ENCODE peak calls at places on chromosomes 4 and X, in four cellular contexts. H, G, K and N are unnamed samples.

GRCh38 chrX:48966796-48967579 is 4.7 kb downstream of the KCND1 start:
- DNase-seq in H (peak; percentile 33), G (peak; percentile 55), K (no peak), N (no peak)

GRCh38 chr4:185535818-185536729 is 767 bp upstream of the PDLIM3 start:
- DNase-seq in H (no peak), G (no peak), K (no peak), N (no peak)

GRCh38 chr4:22668301-22668700 is 24.4 kb upstream of the GBA3 start:
- DNase-seq in H (no peak), G (peak; percentile 22), K (no peak), N (peak; percentile 56)

GRCh38 chr4:147160908-147161513 is 215.3 kb upstream of the TTC29 start:
- DNase-seq in H (peak; percentile 58), G (peak; percentile 71), K (peak; percentile 65), N (peak; percentile 19)

GRCh38 chr4:41611881-41612871 is 74.2 kb downstream of the LIMCH1 start:
- DNase-seq in H (peak; percentile 92), G (peak; percentile 8), K (peak; percentile 67), N (no peak)

GRCh38 chr4:159252491-159252890 is 149.6 kb downstream of the RAPGEF2 start:
- DNase-seq in H (no peak), G (no peak), K (no peak), N (no peak)

GRCh38 chr4:42806436-42806835 is 86.1 kb upstream of the GRXCR1 start:
- DNase-seq in H (no peak), G (no peak), K (no peak), N (no peak)

GRCh38 chrX:34563809-34564208 is 93.3 kb downstream of the TMEM47 start:
- DNase-seq in H (peak; percentile 37), G (no peak), K (no peak), N (no peak)

GRCh38 chr4:47972181-47972580 is 44.3 kb downstream of the CNGA1 start:
- DNase-seq in H (no peak), G (no peak), K (no peak), N (no peak)

GRCh38 chr4:70815370-70815769 is 24.3 kb downstream of the GRSF1 start:
- DNase-seq in H (no peak), G (no peak), K (no peak), N (no peak)

GRCh38 chr4:70816894-70817293 is 22.8 kb downstream of the GRSF1 start:
- DNase-seq in H (no peak), G (no peak), K (no peak), N (no peak)

GRCh38 chr4:70818921-70819320 is 20.8 kb downstream of the GRSF1 start:
- DNase-seq in H (no peak), G (no peak), K (no peak), N (peak; percentile 21)

DNA sequence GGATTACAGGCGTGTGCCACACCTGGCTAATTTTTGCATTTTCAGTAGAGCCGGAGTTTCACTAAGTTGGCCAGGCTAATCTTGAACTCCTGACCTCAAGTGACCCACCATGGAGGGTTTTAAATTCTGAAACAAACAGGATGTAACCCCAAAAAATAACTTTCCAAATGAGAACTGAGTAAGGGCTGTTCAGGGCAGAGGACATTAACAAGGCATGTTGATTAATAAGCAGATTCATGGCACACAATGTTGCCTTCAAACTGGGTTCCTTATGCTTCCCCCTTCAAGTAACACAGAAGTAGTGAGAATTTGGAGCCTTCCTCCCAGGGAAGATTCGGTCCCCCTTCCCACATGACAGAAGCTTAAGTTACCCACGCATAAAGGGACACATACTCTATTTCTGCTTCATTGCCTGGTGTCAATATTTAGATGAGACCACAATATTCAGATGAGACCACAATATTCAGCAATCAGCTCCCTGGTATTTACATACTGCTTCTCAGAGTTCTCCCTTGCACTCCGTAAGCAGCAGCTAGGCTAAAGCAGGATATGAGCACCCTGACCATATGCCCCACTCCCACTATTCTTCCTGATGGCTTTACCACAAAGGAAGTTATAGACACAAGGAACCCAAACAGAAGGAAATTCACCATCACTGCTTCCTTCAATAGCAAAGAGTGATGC is 21.4 kb downstream of the GRSF1 start:
- DNase-seq in H (no peak), G (no peak), K (no peak), N (no peak)
- H3K4me3 ChIP-seq in H (no peak overlapping the region), G (no peak overlapping the region), K (no peak overlapping the region), N (no peak overlapping the region)

GRCh38 chr4:82247629-82248028 is 126.2 kb downstream of the HNRNPD start:
- DNase-seq in H (no peak), G (no peak), K (peak; percentile 66), N (no peak)
- TF ChIP-seq CTCF in H (no peak), G (no peak), K (no peak), N (no peak)

DNA sequence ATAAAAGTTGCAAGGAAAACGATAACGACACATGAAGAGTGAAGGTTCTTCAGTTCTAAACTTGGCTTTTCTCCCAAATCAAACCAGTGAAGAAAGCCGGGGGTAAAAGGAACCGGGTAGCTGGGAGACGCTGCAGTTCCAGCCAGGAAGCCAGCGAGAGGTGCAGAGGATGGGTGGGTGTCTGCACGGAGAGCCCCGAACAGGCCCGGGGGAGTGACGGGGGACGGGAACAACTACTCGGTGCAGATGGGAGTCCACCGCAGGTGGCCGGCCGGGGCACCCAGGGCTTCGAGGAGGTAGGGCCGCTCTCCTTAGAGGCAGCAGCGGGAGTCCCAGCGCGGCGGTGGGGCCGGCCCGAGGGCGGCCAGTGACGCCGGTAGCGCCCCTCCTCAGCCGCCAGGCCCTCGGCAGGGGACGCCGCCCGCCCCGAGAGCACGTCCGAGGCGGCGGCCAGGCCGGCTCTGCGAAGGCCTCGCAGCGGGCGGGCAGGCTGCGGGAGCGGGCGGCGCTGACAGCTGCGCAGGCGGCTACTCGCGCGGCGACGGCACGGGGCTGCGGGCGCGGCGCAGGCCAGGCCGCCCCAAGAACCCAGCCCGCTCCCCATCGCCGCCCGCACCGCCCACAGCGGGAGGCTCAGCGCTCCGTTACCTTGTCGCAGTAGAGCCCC is 468 bp downstream of the FBXL5 start:
- DNase-seq in H (peak; percentile 30), G (peak; percentile 24), K (peak; percentile 77), N (no peak)
- H3K4me3 ChIP-seq in H (peak overlapping the region; percentile 79), G (peak overlapping the region; percentile 96), K (peak overlapping the region; percentile 99), N (peak overlapping the region; percentile 82)

GRCh38 chr4:76546282-76547166 is 111.5 kb downstream of the SHROOM3 start:
- DNase-seq in H (peak; percentile 82), G (peak; percentile 86), K (peak; percentile 64), N (peak; percentile 77)
- TF ChIP-seq CTCF in H (no peak), G (no peak), K (no peak), N (no peak)

GRCh38 chrX:45774961-45775360 is 574.3 kb upstream of the DIPK2B start:
- DNase-seq in H (peak; percentile 89), G (peak; percentile 81), K (no peak), N (no peak)

GRCh38 chrX:45781901-45782553 is 581.4 kb upstream of the DIPK2B start:
- DNase-seq in H (peak; percentile 78), G (peak; percentile 84), K (no peak), N (no peak)

GRCh38 chrX:45783002-45783401 is 582.3 kb upstream of the DIPK2B start:
- DNase-seq in H (no peak), G (no peak), K (no peak), N (no peak)

GRCh38 chrX:45775462-45775861 is 574.8 kb upstream of the DIPK2B start:
- DNase-seq in H (peak; percentile 92), G (peak; percentile 81), K (no peak), N (no peak)

DNA sequence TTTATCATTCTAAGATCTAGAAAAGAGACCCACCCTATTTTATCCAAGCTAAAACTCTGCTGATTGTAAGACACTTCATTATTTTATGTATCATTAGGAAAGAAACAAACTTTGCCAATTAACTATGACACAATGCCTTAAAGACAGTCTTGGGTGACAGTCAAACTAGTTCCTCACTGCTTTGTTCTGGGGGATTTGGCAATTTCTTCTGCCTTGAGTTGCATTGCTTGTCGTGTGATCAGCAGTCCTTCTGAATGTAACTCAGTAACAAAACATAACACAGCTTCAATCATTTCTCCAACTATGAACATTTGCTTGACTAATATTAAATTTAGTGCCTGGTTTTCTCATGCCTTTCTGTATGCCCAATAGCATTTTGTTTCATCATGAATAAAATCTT is 577.9 kb upstream of the DIPK2B start:
- DNase-seq in H (no peak), G (no peak), K (no peak), N (no peak)
- H3K4me3 ChIP-seq in H (no peak overlapping the region), G (no peak overlapping the region), K (no peak overlapping the region), N (no peak overlapping the region)

GRCh38 chrX:70033348-70033747 is 16.4 kb downstream of the AWAT2 start:
- DNase-seq in H (peak; percentile 59), G (peak; percentile 21), K (peak; percentile 86), N (no peak)
- TF ChIP-seq CTCF in H (peak; percentile 78), G (peak; percentile 58), K (peak; percentile 74), N (peak; percentile 56)

GRCh38 chrX:100409316-100410082 is 574 bp downstream of the PCDH19 start:
- DNase-seq in H (no peak), G (no peak), K (peak; percentile 65), N (no peak)
- H3K4me3 ChIP-seq in H (peak overlapping the region; percentile 64), G (peak overlapping the region; percentile 4), K (peak overlapping the region; percentile 65), N (peak overlapping the region; percentile 42)

GRCh38 chrX:9844936-9845573 is 58.8 kb downstream of the SHROOM2 start:
- DNase-seq in H (no peak), G (no peak), K (no peak), N (no peak)
- TF ChIP-seq CTCF in H (no peak), G (no peak), K (no peak), N (no peak)

GRCh38 chrX:9467181-9467580 is 2.3 kb downstream of the TBL1X start:
- DNase-seq in H (no peak), G (no peak), K (no peak), N (no peak)
- H3K4me3 ChIP-seq in H (peak overlapping the region; percentile 86), G (peak overlapping the region; percentile 60), K (peak overlapping the region; percentile 74), N (peak overlapping the region; percentile 16)